ENCODE peak calls at places on chromosomes 7 and 10, in five cellular contexts. C is stimulated activated CD8-positive, alpha-beta memory T cell treated with anti-CD3 and anti-CD28 coated beads, Interleukin-15, amount 100 ng/mL, for 1 hour; R is NCI-H345; P is NCI-H69; V is stimulated activated CD4-positive, alpha-beta T cell treated with anti-CD3 and anti-CD28 coated beads, Interleukin-1b, Interleukin-23, amount 100 ng/mL, for 24 hours. D is an unnamed sample.

GRCh38 chr10:130541090-130541489 is 404.9 kb downstream of the GLRX3 start:
- DNase-seq in R (no peak), P (no peak), C (no peak), V (no peak), D (no peak)

GRCh38 chr7:105015631-105015965 is 1.6 kb downstream of the KMT2E start:
- DNase-seq in R (peak; percentile 38), P (peak; percentile 83), V (no peak), C (no peak), D (peak; percentile 53)

GRCh38 chr7:23235688-23236280 is 10.8 kb upstream of the GPNMB start:
- DNase-seq in C (no peak), R (no peak), P (peak; percentile 68), V (no peak), D (peak; percentile 58)

GRCh38 chr10:3499120-3499519 is 285.9 kb downstream of the KLF6 start:
- DNase-seq in V (no peak), P (no peak), C (no peak), R (no peak), D (peak; percentile 56)

GRCh38 chr10:4081691-4082111 is 296.7 kb upstream of the KLF6 start:
- DNase-seq in P (no peak), R (no peak), V (no peak), C (no peak), D (peak; percentile 71)

GRCh38 chr10:14093735-14094484 is 236.8 kb downstream of the FRMD4A start:
- DNase-seq in C (no peak), R (peak; percentile 23), V (no peak), P (peak; percentile 87), D (peak; percentile 70)

GRCh38 chr7:137923380-137923779 is 76.6 kb upstream of the DGKI start:
- DNase-seq in P (no peak), C (no peak), R (no peak), V (no peak), D (peak; percentile 38)

GRCh38 chr10:119005377-119006043 is 24.0 kb upstream of the NANOS1 start:
- DNase-seq in P (no peak), R (no peak), V (no peak), C (no peak), D (peak; percentile 43)

GRCh38 chr7:94003446-94004023 is 620 bp downstream of the BET1 start:
- DNase-seq in C (no peak), R (peak; percentile 27), P (peak; percentile 55), V (no peak), D (peak; percentile 34)

GRCh38 chr10:131072651-131073468 is 238.7 kb downstream of the TCERG1L start:
- DNase-seq in R (no peak), V (no peak), C (no peak), P (no peak), D (no peak)

GRCh38 chr10:117619710-117620405 is 77.3 kb downstream of the EMX2 start:
- DNase-seq in R (no peak), P (no peak), V (no peak), C (no peak), D (no peak)

GRCh38 chr7:3888096-3888495 is 587.0 kb downstream of the SDK1 start:
- DNase-seq in V (no peak), R (no peak), P (no peak), C (no peak), D (no peak)

GRCh38 chr10:122099562-122099961 is 110.6 kb downstream of the TACC2 start:
- DNase-seq in C (no peak), P (no peak), V (no peak), R (no peak), D (no peak)

GRCh38 chr10:12394236-12395033 is 45.1 kb downstream of the CAMK1D start:
- DNase-seq in V (no peak), R (no peak), C (no peak), P (no peak), D (no peak)

GRCh38 chr7:140229591-140230516 is 53.1 kb upstream of the KDM7A start:
- DNase-seq in V (no peak), R (no peak), C (no peak), P (peak; percentile 57), D (no peak)

GRCh38 chr7:73725703-73726466 is 6.4 kb upstream of the STX1A start:
- DNase-seq in R (peak; percentile 88), V (peak; percentile 96), C (peak; percentile 97), P (peak; percentile 88), D (peak; percentile 37)

GRCh38 chr7:693280-693679 is 33.2 kb upstream of the DNAAF5 start:
- DNase-seq in C (no peak), P (no peak), R (no peak), V (no peak), D (no peak)

GRCh38 chr10:78301891-78302738 is 268.5 kb downstream of the RPS24 start:
- DNase-seq in V (no peak), P (no peak), C (no peak), R (no peak), D (no peak)

GRCh38 chr10:101660268-101660667 is 34.7 kb downstream of the FBXW4 start:
- DNase-seq in V (no peak), R (no peak), P (no peak), C (no peak), D (no peak)

GRCh38 chr10:51524041-51524440 is 175.4 kb downstream of the CSTF2T start:
- DNase-seq in C (no peak), P (no peak), R (no peak), V (no peak), D (peak; percentile 51)

GRCh38 chr10:71161429-71161828 is 50.9 kb upstream of the UNC5B start:
- DNase-seq in R (no peak), V (no peak), C (no peak), P (no peak), D (no peak)

GRCh38 chr7:193538-194256 is 1.3 kb downstream of the FAM20C start:
- DNase-seq in R (no peak), P (no peak), V (no peak), C (no peak), D (peak; percentile 21)

GRCh38 chr7:80858141-80858903 is 60.5 kb downstream of the SEMA3C start:
- DNase-seq in V (no peak), P (peak; percentile 76), C (no peak), R (no peak), D (peak; percentile 55)

GRCh38 chr7:5218564-5219360 is 28.7 kb downstream of the WIPI2 start:
- DNase-seq in V (no peak), C (no peak), P (no peak), R (no peak), D (no peak)

GRCh38 chr7:95687759-95688343 is 84.5 kb upstream of the DYNC1I1 start:
- DNase-seq in C (no peak), V (no peak), P (peak; percentile 71), R (peak; percentile 42), D (peak; percentile 63)

D was measured in fibroblast of lung.